ENCODE peak calls at places on chromosomes 1 and 21, in ten cellular contexts. O is SHP77; S is neuronal stem cell; G is tibial artery; M is C1 segment of cervical spinal cord; X is BJ; F is NCI-H1436 treated with DMSO at 0.1 percent for 48 hours; T is HTR-8/SVneo; J is cardiac septum; Q is activated naive CD8-positive, alpha-beta T cell treated with anti-CD3 and anti-CD28 coated beads, Interleukin-2, amount 50 U/mL, for 16 hours. Z is an unnamed sample.
A peak's percentile ranks its signal among the peaks of the same experiment; 100 is the strongest.

GRCh38 chr1:40593449-40594186 is 62.2 kb downstream of the ZNF684 start:
- DNase-seq in M (no peak), Q (no peak), G (no peak), T (no peak), J (no peak), S (no peak), F (no peak), X (no peak), O (no peak), Z (no peak)

GRCh38 chr1:94707321-94708298 is 112.5 kb upstream of the SLC44A3 start:
- DNase-seq in J (no peak), X (no peak), F (no peak), O (no peak), T (no peak), G (no peak), S (no peak), Q (no peak), M (no peak), Z (no peak)

GRCh38 chr1:154953611-154954038 is 2.3 kb downstream of the PBXIP1 start:
- DNase-seq in M (no peak), Q (no peak), J (no peak), O (no peak), T (no peak), X (no peak), S (no peak), F (no peak), G (no peak), Z (no peak)

GRCh38 chr21:14737278-14737677 is 191.2 kb upstream of the SAMSN1 start:
- DNase-seq in J (no peak), S (no peak), M (no peak), T (no peak), G (no peak), X (no peak), O (no peak), Q (no peak), F (no peak), Z (no peak)

GRCh38 chr21:37459575-37459974 is 93.0 kb downstream of the DYRK1A start:
- DNase-seq in T (peak; percentile 43), G (no peak), O (no peak), S (no peak), F (no peak), Q (no peak), X (no peak), J (no peak), M (no peak), Z (no peak)

GRCh38 chr1:106536741-106537140 is 519.7 kb upstream of the PRMT6 start:
- DNase-seq in O (no peak), F (no peak), J (no peak), T (no peak), Q (no peak), S (no peak), X (peak; percentile 59), M (no peak), G (no peak), Z (no peak)

GRCh38 chr1:59765036-59765730 is 49.6 kb upstream of the HOOK1 start:
- DNase-seq in Q (no peak), M (no peak), O (peak; percentile 58), F (no peak), T (no peak), X (no peak), S (no peak), J (no peak), G (no peak), Z (no peak)

GRCh38 chr1:53375440-53375839 is 47.6 kb upstream of the LRP8 start:
- DNase-seq in J (peak; percentile 38), Q (no peak), X (no peak), O (no peak), G (peak; percentile 51), M (no peak), S (no peak), F (no peak), T (no peak), Z (no peak)

GRCh38 chr1:218488531-218488930 is 143.4 kb downstream of the TGFB2 start:
- DNase-seq in M (no peak), F (no peak), O (no peak), J (no peak), T (no peak), Q (no peak), S (no peak), X (no peak), G (no peak), Z (no peak)

GRCh38 chr1:3049164-3049563 is 19.8 kb upstream of the PRDM16 start:
- DNase-seq in M (no peak), O (no peak), G (peak; percentile 39), T (no peak), Q (no peak), X (no peak), J (peak; percentile 38), F (no peak), S (no peak), Z (no peak)

GRCh38 chr1:209696673-209697072 is 8.0 kb upstream of the HSD11B1 start:
- DNase-seq in X (no peak), T (no peak), J (no peak), G (no peak), O (no peak), S (no peak), F (no peak), M (no peak), Q (no peak), Z (no peak)

GRCh38 chr1:238950786-238951185 is 435.6 kb upstream of the CHRM3 start:
- DNase-seq in M (no peak), J (no peak), Q (no peak), S (no peak), O (no peak), T (no peak), X (no peak), G (no peak), F (no peak), Z (no peak)

GRCh38 chr1:80520949-80521348 is 1279.8 kb upstream of the ADGRL2 start:
- DNase-seq in F (no peak), X (no peak), S (no peak), M (no peak), J (no peak), O (no peak), G (no peak), T (no peak), Q (no peak), Z (no peak)

GRCh38 chr1:202689082-202689481 is 21.2 kb downstream of the SYT2 start:
- DNase-seq in F (no peak), G (peak; percentile 29), Q (no peak), M (no peak), S (no peak), J (no peak), X (no peak), T (no peak), O (no peak), Z (no peak)

GRCh38 chr21:26444646-26445045 is 128.4 kb downstream of the CYYR1 start:
- DNase-seq in Q (no peak), T (no peak), J (no peak), F (no peak), M (no peak), O (no peak), G (no peak), S (no peak), X (no peak), Z (no peak)

GRCh38 chr1:163668472-163668871 is 346.7 kb downstream of the NUF2 start:
- DNase-seq in J (no peak), T (no peak), M (no peak), F (no peak), Q (no peak), S (no peak), X (no peak), O (no peak), G (no peak), Z (no peak)

GRCh38 chr1:89538361-89538760 is 13.7 kb downstream of the LRRC8B start:
- DNase-seq in G (no peak), M (no peak), F (no peak), X (no peak), J (no peak), S (no peak), Q (no peak), T (no peak), O (no peak), Z (no peak)

GRCh38 chr21:43719748-43720538 is 1.0 kb downstream of the PDXK start:
- DNase-seq in Q (no peak), O (no peak), X (no peak), J (no peak), F (no peak), S (no peak), T (no peak), G (no peak), M (no peak), Z (no peak)

GRCh38 chr1:64320470-64320869 is 117.0 kb downstream of the UBE2U start:
- DNase-seq in Q (no peak), S (no peak), X (no peak), F (no peak), T (no peak), G (no peak), M (no peak), O (no peak), J (no peak), Z (no peak)

GRCh38 chr1:3675436-3675835 is 23.1 kb downstream of the TP73 start:
- DNase-seq in O (no peak), X (no peak), T (no peak), M (no peak), F (no peak), S (no peak), G (no peak), Q (no peak), J (no peak), Z (no peak)

GRCh38 chr1:179314928-179315327 is 21.3 kb downstream of the SOAT1 start:
- DNase-seq in J (no peak), T (no peak), F (no peak), X (no peak), M (no peak), S (no peak), O (no peak), G (no peak), Q (no peak), Z (no peak)

GRCh38 chr1:245153645-245154428 is 948 bp upstream of the KIF26B start:
- DNase-seq in G (peak; percentile 62), T (no peak), S (peak; percentile 26), M (no peak), Q (no peak), J (no peak), X (no peak), F (no peak), O (no peak), Z (no peak)

GRCh38 chr21:46286668-46286982 is 483 bp downstream of the YBEY start:
- DNase-seq in G (no peak), J (no peak), S (no peak), F (no peak), X (no peak), T (no peak), O (no peak), Q (no peak), M (no peak), Z (no peak)